ENCODE peak calls at places on chromosomes 12 and 14, in six cellular contexts. G, K, O, I, M and D are unnamed samples.

GRCh38 chr12:106508966-106509365 is 73.8 kb upstream of the RFX4 start:
- DNase-seq in G (no peak), K (no peak), O (no peak), I (no peak), M (no peak), D (no peak)

GRCh38 chr12:39975374-39975918 is 130.4 kb downstream of the SLC2A13 start:
- DNase-seq in G (no peak), K (no peak), O (peak; percentile 20), I (peak; percentile 13), M (no peak), D (no peak)

GRCh38 chr12:99069371-99069770 is 424.3 kb downstream of the APAF1 start:
- DNase-seq in G (no peak), K (no peak), O (no peak), I (no peak), M (no peak), D (no peak)

GRCh38 chr14:104282332-104283196 is 144.2 kb downstream of the KIF26A start:
- DNase-seq in G (no peak), K (no peak), O (no peak), I (no peak), M (no peak), D (no peak)

GRCh38 chr14:39467889-39468524 is 35.8 kb upstream of the FBXO33 start:
- DNase-seq in G (peak; percentile 71), K (no peak), O (peak; percentile 32), I (peak; percentile 33), M (peak; percentile 36), D (peak; percentile 80)

GRCh38 chr14:76653875-76654572 is 107.2 kb upstream of the VASH1 start:
- DNase-seq in G (no peak), K (no peak), O (no peak), I (peak; percentile 1), M (no peak), D (no peak)

GRCh38 chr12:64625243-64626077 is 15.2 kb downstream of the RASSF3 start:
- DNase-seq in G (no peak), K (peak; percentile 13), O (peak; percentile 90), I (peak; percentile 85), M (peak; percentile 91), D (peak; percentile 75)

GRCh38 chr14:68661226-68662225 is 131.3 kb downstream of the ZFP36L1 start:
- DNase-seq in G (no peak), K (no peak), O (no peak), I (no peak), M (no peak), D (peak; percentile 70)

GRCh38 chr14:31057701-31058364 is 31.7 kb upstream of the STRN3 start:
- DNase-seq in G (no peak), K (no peak), O (no peak), I (no peak), M (no peak), D (no peak)

GRCh38 chr12:106712768-106713167 is 61.7 kb upstream of the RIC8B start:
- DNase-seq in G (no peak), K (no peak), O (no peak), I (no peak), M (no peak), D (no peak)

GRCh38 chr12:131187602-131188001 is 233.9 kb downstream of the ADGRD1 start:
- DNase-seq in G (no peak), K (no peak), O (no peak), I (no peak), M (no peak), D (no peak)

GRCh38 chr12:57452937-57453509 is 2.1 kb upstream of the INHBE start:
- DNase-seq in G (peak; percentile 89), K (no peak), O (peak; percentile 81), I (peak; percentile 75), M (peak; percentile 83), D (peak; percentile 82)

GRCh38 chr12:48815281-48816110 is 2.8 kb upstream of the CACNB3 start:
- DNase-seq in G (peak; percentile 89), K (peak; percentile 5), O (peak; percentile 87), I (peak; percentile 64), M (peak; percentile 88), D (peak; percentile 71)

GRCh38 chr12:110590806-110591326 is 7.7 kb upstream of the PPTC7 start:
- DNase-seq in G (no peak), K (no peak), O (peak; percentile 64), I (no peak), M (no peak), D (peak; percentile 77)

GRCh38 chr14:40757376-40757775 is 849.3 kb upstream of the LRFN5 start:
- DNase-seq in G (no peak), K (no peak), O (no peak), I (no peak), M (no peak), D (no peak)

GRCh38 chr14:100674897-100675618 is 51.6 kb upstream of the DLK1 start:
- DNase-seq in G (no peak), K (no peak), O (no peak), I (no peak), M (no peak), D (no peak)

GRCh38 chr12:51926718-51927117 is 19.4 kb downstream of the ACVRL1 start:
- DNase-seq in G (no peak), K (peak; percentile 40), O (peak; percentile 38), I (no peak), M (no peak), D (peak; percentile 83)

GRCh38 chr14:78567343-78567742 is 397.2 kb downstream of the NRXN3 start:
- DNase-seq in G (no peak), K (no peak), O (no peak), I (peak; percentile 0), M (peak; percentile 9), D (no peak)

GRCh38 chr12:64675795-64676194 is 65.5 kb downstream of the RASSF3 start:
- DNase-seq in G (no peak), K (no peak), O (peak; percentile 71), I (peak; percentile 93), M (peak; percentile 53), D (peak; percentile 40)

GRCh38 chr14:54775486-54776100 is 127.0 kb downstream of the GCH1 start:
- DNase-seq in G (no peak), K (no peak), O (no peak), I (no peak), M (no peak), D (peak; percentile 82)

GRCh38 chr14:96838449-96838848 is 41.3 kb downstream of the VRK1 start:
- DNase-seq in G (no peak), K (no peak), O (no peak), I (no peak), M (no peak), D (no peak)

GRCh38 chr14:50340945-50341344 is 28.8 kb downstream of the DMAC2L start:
- DNase-seq in G (peak; percentile 47), K (no peak), O (no peak), I (no peak), M (no peak), D (peak; percentile 65)

GRCh38 chr12:19915392-19916192 is 452.7 kb upstream of the PDE3A start:
- DNase-seq in G (peak; percentile 66), K (no peak), O (peak; percentile 70), I (peak; percentile 16), M (peak; percentile 51), D (peak; percentile 48)

GRCh38 chr12:89470741-89471504 is 53.7 kb downstream of the GALNT4 start:
- DNase-seq in G (peak; percentile 61), K (no peak), O (peak; percentile 77), I (no peak), M (peak; percentile 41), D (peak; percentile 87)

GRCh38 chr12:116508145-116509121 is 50.7 kb upstream of the MAP1LC3B2 start:
- DNase-seq in G (peak; percentile 74), K (peak; percentile 9), O (peak; percentile 22), I (no peak), M (peak; percentile 34), D (peak; percentile 75)

GRCh38 chr12:78530065-78530765 is 334.4 kb upstream of the SYT1 start:
- DNase-seq in G (peak; percentile 36), K (no peak), O (peak; percentile 73), I (no peak), M (peak; percentile 7), D (no peak)

GRCh38 chr14:95564060-95564459 is 29.2 kb downstream of the GLRX5 start:
- DNase-seq in G (no peak), K (no peak), O (peak; percentile 50), I (peak; percentile 11), M (no peak), D (no peak)

GRCh38 chr12:102171951-102172350 is 25.7 kb downstream of the PMCH start:
- DNase-seq in G (no peak), K (no peak), O (peak; percentile 1), I (no peak), M (peak; percentile 29), D (no peak)

GRCh38 chr12:29320295-29321090 is 60.5 kb downstream of the ERGIC2 start:
- DNase-seq in G (no peak), K (no peak), O (peak; percentile 70), I (peak; percentile 86), M (peak; percentile 85), D (no peak)